ENCODE peak calls at places on chromosomes 12 and 14, in four cellular contexts. One of them, this sample, is unnamed. For H3K36me3, the result is how much of the 10 kb centered on the place peaks cover.

GRCh38 chr12:56358836-56359532 is 923 bp downstream of the STAT2 start:
- DNase-seq in HCT116: no peak
- DNase-seq in prostate gland: no peak
- DNase-seq in CD4-positive, CD25-positive, alpha-beta regulatory T cell: no peak
- DNase-seq in this sample: peak

GRCh38 chr14:92160619-92161018 is 38.9 kb downstream of the CPSF2 start:
- DNase-seq in HCT116: no peak
- DNase-seq in prostate gland: no peak
- DNase-seq in CD4-positive, CD25-positive, alpha-beta regulatory T cell: no peak
- DNase-seq in this sample: no peak

GRCh38 chr12:90854136-90854689 is 100.8 kb downstream of the CCER1 start:
- DNase-seq in HCT116: peak
- DNase-seq in prostate gland: peak
- DNase-seq in CD4-positive, CD25-positive, alpha-beta regulatory T cell: no peak
- DNase-seq in this sample: no peak

GRCh38 chr14:67137744-67138371 is 51.4 kb upstream of the GARIN2 start:
- DNase-seq in HCT116: no peak
- DNase-seq in prostate gland: no peak
- DNase-seq in CD4-positive, CD25-positive, alpha-beta regulatory T cell: no peak
- DNase-seq in this sample: no peak

GRCh38 chr12:5971194-5971850 is 26.3 kb upstream of the ANO2 start:
- DNase-seq in HCT116: no peak
- DNase-seq in prostate gland: no peak
- DNase-seq in CD4-positive, CD25-positive, alpha-beta regulatory T cell: no peak
- DNase-seq in this sample: no peak

GRCh38 chr14:100391777-100392176 is 68.6 kb downstream of the SLC25A47 start:
- DNase-seq in HCT116: no peak
- DNase-seq in prostate gland: no peak
- DNase-seq in CD4-positive, CD25-positive, alpha-beta regulatory T cell: no peak
- DNase-seq in this sample: no peak

GRCh38 chr14:91861091-91861490 is 6.2 kb downstream of the TC2N start:
- DNase-seq in HCT116: no peak
- DNase-seq in prostate gland: no peak
- DNase-seq in CD4-positive, CD25-positive, alpha-beta regulatory T cell: no peak
- DNase-seq in this sample: no peak

GRCh38 chr14:45810152-45810872 is 557.3 kb upstream of the MIS18BP1 start:
- DNase-seq in HCT116: no peak
- DNase-seq in prostate gland: peak
- DNase-seq in CD4-positive, CD25-positive, alpha-beta regulatory T cell: no peak
- DNase-seq in this sample: no peak

GRCh38 chr12:57899010-57899662 is 42.2 kb upstream of the ATP23 start:
- DNase-seq in HCT116: no peak
- DNase-seq in prostate gland: peak
- DNase-seq in CD4-positive, CD25-positive, alpha-beta regulatory T cell: peak
- DNase-seq in this sample: no peak

GRCh38 chr12:90122716-90123115 is 414.1 kb upstream of the ATP2B1 start:
- DNase-seq in HCT116: no peak
- DNase-seq in prostate gland: no peak
- DNase-seq in CD4-positive, CD25-positive, alpha-beta regulatory T cell: no peak
- DNase-seq in this sample: no peak

GRCh38 chr12:120760349-120761245 is 35.0 kb downstream of the ACADS start:
- DNase-seq in HCT116: no peak
- DNase-seq in prostate gland: no peak
- DNase-seq in CD4-positive, CD25-positive, alpha-beta regulatory T cell: no peak
- DNase-seq in this sample: no peak

DNA sequence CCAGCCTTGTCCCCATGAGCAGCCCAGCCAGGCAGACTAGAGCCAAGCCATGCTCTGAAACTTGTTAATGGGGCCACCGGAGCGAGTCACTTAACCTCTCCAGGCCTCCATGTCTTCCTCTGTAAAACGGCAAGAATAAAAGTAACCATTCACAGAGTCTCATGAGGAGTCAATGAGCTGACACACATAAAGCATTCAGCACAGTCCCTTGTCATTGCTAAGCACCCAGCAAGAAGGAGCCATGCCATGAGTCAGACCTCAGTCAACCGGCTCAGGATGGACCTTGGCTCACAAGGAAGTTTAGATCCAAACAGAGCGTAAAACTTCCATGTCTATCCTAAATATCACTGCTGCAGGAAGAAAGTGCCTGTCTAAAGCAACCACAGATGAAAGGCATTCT is 10.6 kb downstream of the FICD start:
- DNase-seq in HCT116: no peak
- DNase-seq in prostate gland: no peak
- DNase-seq in CD4-positive, CD25-positive, alpha-beta regulatory T cell: no peak
- DNase-seq in this sample: peak
- H3K36me3 ChIP-seq in HCT116: half or more
- H3K36me3 ChIP-seq in prostate gland: under half
- H3K36me3 ChIP-seq in CD4-positive, CD25-positive, alpha-beta regulatory T cell: half or more
- H3K36me3 ChIP-seq in this sample: under half

DNA sequence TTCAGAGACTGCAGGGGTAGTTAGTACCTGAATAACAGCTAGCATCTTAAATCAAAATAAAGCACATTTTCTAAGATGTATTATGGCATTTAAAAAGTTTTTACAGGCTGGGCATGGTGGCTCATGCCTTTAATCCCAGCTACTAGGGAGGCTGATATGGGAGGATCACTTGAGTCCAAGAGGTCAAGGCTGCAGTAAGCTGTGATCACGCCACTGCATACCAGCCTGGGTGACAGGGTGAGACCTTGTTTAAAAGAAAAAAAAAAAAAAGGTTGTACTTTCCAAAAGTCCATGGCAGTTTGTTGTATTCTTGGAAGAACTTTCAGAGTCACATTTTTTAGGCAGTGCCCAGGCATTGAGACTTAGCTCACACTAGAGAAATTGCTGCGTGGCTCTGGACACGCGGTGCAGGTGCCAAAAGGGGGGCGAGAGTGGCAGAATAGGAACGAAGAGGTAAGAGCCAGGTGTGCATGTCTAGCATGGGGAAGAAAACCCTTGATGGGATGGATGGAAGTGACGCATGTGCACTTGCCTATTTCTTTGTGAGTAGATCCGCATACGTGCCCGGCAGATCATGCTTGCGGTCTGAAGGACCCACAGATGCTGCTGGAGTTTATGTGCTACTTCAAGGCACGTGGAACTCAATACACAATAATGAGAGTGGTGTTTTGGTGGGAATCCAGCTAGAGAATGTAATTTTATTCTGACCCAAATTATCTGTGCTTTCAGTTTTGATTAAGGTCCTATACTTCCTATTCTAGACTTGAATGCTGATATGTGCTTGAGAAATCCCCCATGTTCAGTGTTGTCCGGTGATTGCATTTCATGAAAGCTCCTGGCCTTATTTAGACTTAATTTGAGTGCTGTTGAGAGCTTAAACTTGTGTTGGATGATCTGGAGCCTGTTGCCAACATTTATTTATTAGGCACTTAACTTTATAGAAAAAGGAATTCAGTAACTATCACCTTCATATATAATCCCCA is 11.9 kb downstream of the ANKRD13A start:
- DNase-seq in HCT116: no peak
- DNase-seq in prostate gland: no peak
- DNase-seq in CD4-positive, CD25-positive, alpha-beta regulatory T cell: no peak
- DNase-seq in this sample: no peak
- H3K36me3 ChIP-seq in HCT116: under half
- H3K36me3 ChIP-seq in prostate gland: under half
- H3K36me3 ChIP-seq in CD4-positive, CD25-positive, alpha-beta regulatory T cell: under half
- H3K36me3 ChIP-seq in this sample: under half

GRCh38 chr12:76356094-76356493 is 7.9 kb upstream of the BBS10 start:
- DNase-seq in HCT116: no peak
- DNase-seq in prostate gland: no peak
- DNase-seq in CD4-positive, CD25-positive, alpha-beta regulatory T cell: no peak
- DNase-seq in this sample: no peak

GRCh38 chr12:76366163-76366562 is 17.9 kb upstream of the BBS10 start:
- DNase-seq in HCT116: no peak
- DNase-seq in prostate gland: no peak
- DNase-seq in CD4-positive, CD25-positive, alpha-beta regulatory T cell: no peak
- DNase-seq in this sample: no peak

GRCh38 chr12:76360316-76360715 is 12.1 kb upstream of the BBS10 start:
- DNase-seq in HCT116: no peak
- DNase-seq in prostate gland: no peak
- DNase-seq in CD4-positive, CD25-positive, alpha-beta regulatory T cell: no peak
- DNase-seq in this sample: no peak
- H3K36me3 ChIP-seq in HCT116: under half
- H3K36me3 ChIP-seq in prostate gland: under half
- H3K36me3 ChIP-seq in CD4-positive, CD25-positive, alpha-beta regulatory T cell: under half
- H3K36me3 ChIP-seq in this sample: under half

GRCh38 chr12:27751386-27752047 is 28.5 kb upstream of the KLHL42 start:
- DNase-seq in HCT116: peak
- DNase-seq in prostate gland: peak
- DNase-seq in CD4-positive, CD25-positive, alpha-beta regulatory T cell: no peak
- DNase-seq in this sample: no peak
- H3K36me3 ChIP-seq in HCT116: under half
- H3K36me3 ChIP-seq in prostate gland: under half
- H3K36me3 ChIP-seq in CD4-positive, CD25-positive, alpha-beta regulatory T cell: under half
- H3K36me3 ChIP-seq in this sample: under half